ENCODE peak calls at places on chromosomes 5 and 9, in ten cellular contexts. One of them, this sample, is unnamed.

GRCh38 chr9:109880276-109881169 is 100.5 kb downstream of the PALM2AKAP2 start:
- DNase-seq in hepatic stellate cell: peak
- DNase-seq in 8988T: peak
- DNase-seq in RPMI8226: peak
- DNase-seq in RPMI7951: peak
- DNase-seq in NCI-H1105: no peak
- DNase-seq in EL: peak
- DNase-seq in iPS DF 19.7: peak
- DNase-seq in neural crest cell: no peak
- DNase-seq in stimulated activated CD4-positive, alpha-beta T cell treated with anti-CD3 and anti-CD28 coated beads, Interleukin-2, amount 100 ng/mL, for 48 hours: no peak
- DNase-seq in this sample: no peak

GRCh38 chr5:54002779-54003178 is 307.6 kb downstream of the ARL15 start:
- DNase-seq in hepatic stellate cell: no peak
- DNase-seq in 8988T: no peak
- DNase-seq in RPMI8226: no peak
- DNase-seq in RPMI7951: no peak
- DNase-seq in NCI-H1105: no peak
- DNase-seq in EL: no peak
- DNase-seq in iPS DF 19.7: no peak
- DNase-seq in neural crest cell: no peak
- DNase-seq in stimulated activated CD4-positive, alpha-beta T cell treated with anti-CD3 and anti-CD28 coated beads, Interleukin-2, amount 100 ng/mL, for 48 hours: no peak
- DNase-seq in this sample: no peak

GRCh38 chr5:131109540-131110255 is 55.4 kb downstream of the HINT1 start:
- DNase-seq in hepatic stellate cell: peak
- DNase-seq in 8988T: no peak
- DNase-seq in RPMI8226: peak
- DNase-seq in RPMI7951: peak
- DNase-seq in NCI-H1105: no peak
- DNase-seq in EL: peak
- DNase-seq in iPS DF 19.7: no peak
- DNase-seq in neural crest cell: peak
- DNase-seq in stimulated activated CD4-positive, alpha-beta T cell treated with anti-CD3 and anti-CD28 coated beads, Interleukin-2, amount 100 ng/mL, for 48 hours: peak
- DNase-seq in this sample: no peak

GRCh38 chr5:95069948-95070347 is 214.9 kb downstream of the MCTP1 start:
- DNase-seq in hepatic stellate cell: no peak
- DNase-seq in 8988T: no peak
- DNase-seq in RPMI8226: peak
- DNase-seq in RPMI7951: peak
- DNase-seq in NCI-H1105: no peak
- DNase-seq in EL: no peak
- DNase-seq in iPS DF 19.7: no peak
- DNase-seq in neural crest cell: no peak
- DNase-seq in stimulated activated CD4-positive, alpha-beta T cell treated with anti-CD3 and anti-CD28 coated beads, Interleukin-2, amount 100 ng/mL, for 48 hours: no peak
- DNase-seq in this sample: no peak

GRCh38 chr9:93826209-93826608 is 128.9 kb downstream of the BARX1 start:
- DNase-seq in hepatic stellate cell: no peak
- DNase-seq in 8988T: no peak
- DNase-seq in RPMI8226: peak
- DNase-seq in RPMI7951: no peak
- DNase-seq in NCI-H1105: no peak
- DNase-seq in EL: no peak
- DNase-seq in iPS DF 19.7: no peak
- DNase-seq in neural crest cell: no peak
- DNase-seq in stimulated activated CD4-positive, alpha-beta T cell treated with anti-CD3 and anti-CD28 coated beads, Interleukin-2, amount 100 ng/mL, for 48 hours: peak
- DNase-seq in this sample: no peak

GRCh38 chr5:81579525-81579924 is 171.4 kb downstream of the SSBP2 start:
- DNase-seq in hepatic stellate cell: no peak
- DNase-seq in 8988T: no peak
- DNase-seq in RPMI8226: no peak
- DNase-seq in RPMI7951: peak
- DNase-seq in NCI-H1105: peak
- DNase-seq in EL: no peak
- DNase-seq in iPS DF 19.7: no peak
- DNase-seq in neural crest cell: no peak
- DNase-seq in stimulated activated CD4-positive, alpha-beta T cell treated with anti-CD3 and anti-CD28 coated beads, Interleukin-2, amount 100 ng/mL, for 48 hours: no peak
- DNase-seq in this sample: no peak

GRCh38 chr9:14906654-14907359 is 3.4 kb downstream of the FREM1 start:
- DNase-seq in hepatic stellate cell: no peak
- DNase-seq in 8988T: no peak
- DNase-seq in RPMI8226: no peak
- DNase-seq in RPMI7951: no peak
- DNase-seq in NCI-H1105: no peak
- DNase-seq in EL: no peak
- DNase-seq in iPS DF 19.7: no peak
- DNase-seq in neural crest cell: no peak
- DNase-seq in stimulated activated CD4-positive, alpha-beta T cell treated with anti-CD3 and anti-CD28 coated beads, Interleukin-2, amount 100 ng/mL, for 48 hours: no peak
- DNase-seq in this sample: no peak

GRCh38 chr5:43422143-43422542 is 10.0 kb upstream of the CCL28 start:
- DNase-seq in hepatic stellate cell: no peak
- DNase-seq in 8988T: no peak
- DNase-seq in RPMI8226: no peak
- DNase-seq in RPMI7951: peak
- DNase-seq in NCI-H1105: no peak
- DNase-seq in EL: peak
- DNase-seq in iPS DF 19.7: no peak
- DNase-seq in neural crest cell: no peak
- DNase-seq in stimulated activated CD4-positive, alpha-beta T cell treated with anti-CD3 and anti-CD28 coated beads, Interleukin-2, amount 100 ng/mL, for 48 hours: no peak
- DNase-seq in this sample: no peak

GRCh38 chr5:103800728-103801127 is 238.1 kb upstream of the NUDT12 start:
- DNase-seq in hepatic stellate cell: no peak
- DNase-seq in 8988T: no peak
- DNase-seq in RPMI8226: no peak
- DNase-seq in RPMI7951: no peak
- DNase-seq in NCI-H1105: peak
- DNase-seq in EL: no peak
- DNase-seq in iPS DF 19.7: no peak
- DNase-seq in neural crest cell: no peak
- DNase-seq in stimulated activated CD4-positive, alpha-beta T cell treated with anti-CD3 and anti-CD28 coated beads, Interleukin-2, amount 100 ng/mL, for 48 hours: no peak
- DNase-seq in this sample: no peak